ENCODE peak calls at places on chromosomes 6 and 20, in five cellular contexts. N is body of pancreas, U is right lobe of liver, T is heart right ventricle, D is upper lobe of right lung. R is an unnamed sample. For H3K36me3, the result is how much of the 10 kb centered on the place peaks cover.

GRCh38 chr6:49506569-49507111 is 6.9 kb downstream of the GLYATL3 start:
- DNase-seq in N (peak), U (no peak), T (no peak), D (no peak), R (no peak)

GRCh38 chr6:161242779-161243693 is 30.8 kb downstream of the AGPAT4 start:
- DNase-seq in N (no peak), U (no peak), T (no peak), D (peak), R (no peak)

GRCh38 chr20:46228671-46229070 is 79.6 kb downstream of the CDH22 start:
- DNase-seq in N (no peak), U (no peak), T (no peak), D (no peak), R (no peak)

GRCh38 chr6:34391023-34391485 is 1.4 kb downstream of the NUDT3 start:
- DNase-seq in N (peak), U (peak), T (peak), D (no peak), R (no peak)

GRCh38 chr20:51373713-51374481 is 168.6 kb downstream of the NFATC2 start:
- DNase-seq in N (peak), U (no peak), T (peak), D (peak), R (no peak)

GRCh38 chr6:37354526-37355384 is 972 bp downstream of the RNF8 start:
- DNase-seq in N (peak), U (peak), T (no peak), D (peak), R (peak)

GRCh38 chr6:97133071-97133470 is 149.9 kb downstream of the MMS22L start:
- DNase-seq in N (no peak), U (no peak), T (no peak), D (no peak), R (no peak)

GRCh38 chr20:9262653-9263194 is 193.8 kb downstream of the PLCB4 start:
- DNase-seq in N (no peak), U (no peak), T (no peak), D (no peak), R (no peak)

GRCh38 chr20:3993109-3993508 is 22.2 kb downstream of the RNF24 start:
- DNase-seq in N (no peak), U (no peak), T (no peak), D (no peak), R (no peak)

GRCh38 chr6:1536526-1537429 is 72.9 kb upstream of the FOXC1 start:
- DNase-seq in N (no peak), U (no peak), T (no peak), D (no peak), R (no peak)

GRCh38 chr6:73579851-73580246 is 59.0 kb upstream of the EEF1A1 start:
- DNase-seq in N (peak), U (no peak), T (peak), D (no peak), R (no peak)

GRCh38 chr6:34696189-34696738 is 303 bp downstream of the ILRUN start:
- DNase-seq in N (peak), U (no peak), T (no peak), D (peak), R (no peak)

GRCh38 chr20:44360221-44360620 is 4.7 kb downstream of the HNF4A start:
- DNase-seq in N (no peak), U (no peak), T (no peak), D (no peak), R (no peak)

GRCh38 chr6:93581371-93581770 is 162.0 kb upstream of the EPHA7 start:
- DNase-seq in N (no peak), U (no peak), T (no peak), D (no peak), R (no peak)

GRCh38 chr6:47446974-47447373 is 30.6 kb upstream of the CD2AP start:
- DNase-seq in N (no peak), U (no peak), T (no peak), D (no peak), R (no peak)

GRCh38 chr20:19371112-19371511 is 158.7 kb downstream of the SLC24A3 start:
- DNase-seq in N (no peak), U (no peak), T (no peak), D (no peak), R (no peak)

GRCh38 chr20:4225778-4226177 is 210.4 kb upstream of the RNF24 start:
- DNase-seq in N (peak), U (no peak), T (peak), D (no peak), R (no peak)

GRCh38 chr6:5191722-5192121 is 69.0 kb downstream of the LYRM4 start:
- DNase-seq in N (no peak), U (no peak), T (no peak), D (no peak), R (no peak)

GRCh38 chr6:21731411-21732031 is 138.0 kb downstream of the SOX4 start:
- DNase-seq in N (peak), U (no peak), T (no peak), D (no peak), R (no peak)

GRCh38 chr20:63288581-63289251 is 4.3 kb upstream of the COL20A1 start:
- DNase-seq in N (peak), U (no peak), T (no peak), D (no peak), R (no peak)

GRCh38 chr20:8974009-8974708 is 94.7 kb upstream of the PLCB4 start:
- DNase-seq in N (no peak), U (no peak), T (no peak), D (no peak), R (no peak)

GRCh38 chr6:15427360-15428070 is 181.6 kb downstream of the JARID2 start:
- DNase-seq in N (peak), U (no peak), T (peak), D (no peak), R (no peak)

GRCh38 chr6:11848852-11849731 is 70.5 kb upstream of the ADTRP start:
- DNase-seq in N (peak), U (no peak), T (no peak), D (no peak), R (no peak)

GRCh38 chr20:4613718-4614620 is 107.7 kb upstream of the PRND start:
- DNase-seq in N (peak), U (no peak), T (peak), D (no peak), R (peak)

GRCh38 chr6:167470101-167470835 is 145.4 kb downstream of the TTLL2 start:
- DNase-seq in N (no peak), U (no peak), T (no peak), D (no peak), R (no peak)

GRCh38 chr20:32792316-32792715 is 27.4 kb upstream of the MAPRE1 start:
- DNase-seq in N (peak), U (no peak), T (no peak), D (no peak), R (peak)

GRCh38 chr6:26184492-26184891 is 97.3 kb downstream of the HFE start:
- DNase-seq in N (no peak), U (no peak), T (no peak), D (no peak), R (no peak)

GRCh38 chr6:31597006-31597405 is 4.2 kb upstream of the NCR3 start:
- DNase-seq in N (no peak), U (no peak), T (no peak), D (no peak), R (no peak)

GRCh38 chr6:137370871-137371633 is 123.1 kb downstream of the OLIG3 start:
- DNase-seq in N (no peak), U (no peak), T (no peak), D (no peak), R (peak)

GRCh38 chr6:110180228-110181008 is at the start of gene CDC40:
- DNase-seq in N (peak), U (peak), T (peak), D (peak), R (no peak)

GRCh38 chr20:40493551-40493950 is 195.5 kb downstream of the MAFB start:
- DNase-seq in N (peak), U (no peak), T (no peak), D (no peak), R (no peak)

GRCh38 chr20:50726955-50727791 is 4.2 kb upstream of the PARD6B start:
- DNase-seq in N (no peak), U (no peak), T (no peak), D (no peak), R (no peak)

GRCh38 chr20:58584881-58585752 is 66.0 kb upstream of the STX16 start:
- DNase-seq in N (no peak), U (no peak), T (no peak), D (no peak), R (no peak)

GRCh38 chr6:16437984-16438383 is 199.6 kb downstream of the GMPR start:
- DNase-seq in N (no peak), U (no peak), T (no peak), D (no peak), R (no peak)

GRCh38 chr6:107823047-107823557 is 1.0 kb downstream of the SCML4 start:
- DNase-seq in N (no peak), U (no peak), T (no peak), D (no peak), R (peak)

GRCh38 chr20:34368547-34368946 is 5.5 kb downstream of the ITCH start:
- DNase-seq in N (no peak), U (no peak), T (no peak), D (no peak), R (no peak)

GRCh38 chr20:34365765-34366213 is 2.7 kb downstream of the ITCH start:
- DNase-seq in N (peak), U (no peak), T (no peak), D (no peak), R (peak)

GRCh38 chr20:34369265-34369664 is 6.2 kb downstream of the ITCH start:
- DNase-seq in N (no peak), U (no peak), T (no peak), D (no peak), R (no peak)

GRCh38 chr20:34370062-34370461 is 7.0 kb downstream of the ITCH start:
- DNase-seq in N (no peak), U (no peak), T (no peak), D (no peak), R (no peak)

GRCh38 chr20:34367155-34367554 is 4.1 kb downstream of the ITCH start:
- DNase-seq in N (no peak), U (no peak), T (no peak), D (no peak), R (no peak)
- H3K4me3 ChIP-seq in N (no peak), U (no peak), T (no peak), D (no peak), R (no peak)

GRCh38 chr6:160027931-160028330 is 59.0 kb downstream of the IGF2R start:
- DNase-seq in N (no peak), U (no peak), T (no peak), D (no peak), R (no peak)

GRCh38 chr6:160027076-160027475 is 58.2 kb downstream of the IGF2R start:
- DNase-seq in N (no peak), U (no peak), T (no peak), D (no peak), R (no peak)

GRCh38 chr6:160029525-160029924 is 60.6 kb downstream of the IGF2R start:
- DNase-seq in N (no peak), U (no peak), T (no peak), D (no peak), R (no peak)

GRCh38 chr6:160030103-160030502 is 61.2 kb downstream of the IGF2R start:
- DNase-seq in N (peak), U (peak), T (peak), D (peak), R (no peak)

DNA sequence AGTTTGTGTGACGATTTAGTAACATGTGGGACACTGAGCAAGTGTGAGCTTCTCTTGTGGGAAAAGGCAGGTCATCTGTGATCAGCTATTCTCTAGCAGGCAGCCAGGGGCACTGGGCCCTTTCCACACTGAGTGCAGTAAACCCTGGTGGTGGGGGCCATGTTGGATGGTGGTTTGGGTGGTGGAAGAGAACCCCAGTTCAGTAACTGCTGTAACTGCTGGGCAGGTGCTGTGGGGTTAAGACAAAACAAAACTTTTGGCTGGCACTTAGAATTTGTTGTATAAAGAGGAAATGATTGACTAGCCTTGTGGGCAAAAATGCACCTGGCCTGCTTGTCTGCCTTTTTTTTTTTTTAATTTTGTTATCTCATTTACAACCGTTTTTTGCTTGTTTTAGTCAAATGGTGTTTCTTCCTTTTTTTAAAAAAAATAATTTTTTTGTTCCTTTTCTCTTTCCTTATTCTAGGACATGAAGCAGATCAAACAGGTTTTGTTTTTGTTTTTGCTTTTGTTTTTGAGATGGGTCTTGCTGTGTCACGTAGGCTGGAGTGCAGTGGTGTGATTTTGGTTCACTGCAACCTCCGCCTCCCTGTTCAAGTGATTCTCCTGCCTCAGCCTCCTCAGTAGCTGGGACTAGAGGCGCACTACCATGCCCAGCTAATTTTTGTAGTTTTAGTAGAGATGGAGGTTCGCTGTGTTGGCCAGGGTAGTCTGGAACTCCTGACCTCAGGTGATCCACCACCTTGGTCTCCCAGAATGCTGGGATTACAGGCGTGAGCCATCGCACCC is 59.8 kb downstream of the IGF2R start:
- DNase-seq in N (peak), U (no peak), T (no peak), D (no peak), R (no peak)
- H3K36me3 ChIP-seq in N (under half), U (under half), T (under half), D (half or more), R (under half)

GRCh38 chr6:131628726-131629125 is 684 bp upstream of the MED23 start:
- DNase-seq in N (no peak), U (no peak), T (no peak), D (no peak), R (no peak)
- H3K4me3 ChIP-seq in N (no peak), U (no peak), T (peak), D (peak), R (no peak)

DNA sequence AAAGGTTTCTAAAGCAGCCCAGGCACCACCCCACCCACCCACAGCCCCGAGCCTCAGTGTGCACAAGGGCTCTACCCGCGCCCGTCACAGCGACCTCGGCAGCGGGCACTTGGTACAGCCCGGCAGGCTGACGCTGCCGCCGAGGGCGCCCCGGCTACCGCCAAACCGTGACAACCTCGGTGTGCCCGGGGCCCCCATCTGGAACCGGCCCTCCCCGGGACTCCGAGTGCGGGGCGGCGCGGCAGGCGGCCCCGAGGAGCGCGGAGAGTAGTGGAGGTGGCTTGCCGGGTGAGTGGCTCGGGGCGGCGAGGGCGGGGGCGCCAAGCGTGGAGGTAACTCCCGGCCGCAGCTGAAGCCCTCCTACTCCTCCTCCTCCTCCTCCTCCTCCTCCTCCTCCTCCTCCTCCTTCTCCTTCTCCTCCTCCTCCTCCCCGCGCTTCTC is at the start of gene ISM1:
- DNase-seq in N (peak), U (peak), T (no peak), D (peak), R (peak)
- H3K36me3 ChIP-seq in N (under half), U (under half), T (under half), D (under half), R (under half)

DNA sequence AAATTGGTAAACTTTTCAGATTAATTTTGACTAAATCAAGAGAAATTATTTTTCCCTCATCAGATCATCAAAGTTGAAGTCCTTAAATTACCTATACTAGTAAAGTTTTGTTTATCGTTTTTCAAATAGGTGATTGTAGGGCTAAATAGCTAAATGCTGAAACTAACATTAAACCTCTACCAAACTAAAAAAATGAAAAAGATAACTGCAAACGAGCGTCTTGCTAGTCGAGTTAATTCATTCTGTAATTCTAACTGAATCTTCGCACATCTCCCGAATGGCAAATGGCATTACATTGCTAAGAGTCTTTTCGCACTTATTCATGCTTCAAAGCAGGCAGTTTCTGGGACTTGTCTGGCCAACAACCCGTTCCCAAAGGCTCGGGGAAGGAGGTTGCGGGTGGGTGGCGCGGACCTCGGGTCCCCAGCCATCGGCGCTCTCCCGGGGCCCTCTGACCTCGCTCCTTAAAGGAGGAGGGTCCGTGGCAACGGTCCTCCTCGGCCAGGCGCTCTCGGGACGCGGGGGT is 43.8 kb downstream of the POPDC3 start:
- DNase-seq in N (no peak), U (no peak), T (no peak), D (no peak), R (no peak)
- H3K4me3 ChIP-seq in N (peak), U (peak), T (peak), D (peak), R (no peak)

DNA sequence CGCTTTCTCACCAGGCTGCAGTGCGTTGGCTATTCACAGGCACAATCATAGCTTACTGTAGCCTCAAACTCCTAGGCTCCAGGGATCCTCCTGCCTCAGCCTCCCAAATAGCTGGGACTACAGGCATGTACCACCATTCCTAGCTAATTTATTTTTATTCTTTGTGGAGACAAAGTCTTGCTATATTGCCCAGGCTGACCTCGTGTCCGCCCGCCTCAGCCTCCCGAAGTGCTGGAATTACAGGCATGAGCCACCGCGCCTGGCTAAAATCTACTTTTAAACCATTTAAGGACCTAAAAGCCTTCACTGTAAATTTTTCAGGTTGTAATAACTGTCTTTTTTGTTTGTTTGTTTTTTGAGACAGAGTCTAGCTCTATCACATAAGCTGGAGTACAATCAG is 15.2 kb downstream of the SAMHD1 start:
- DNase-seq in N (no peak), U (no peak), T (no peak), D (peak), R (no peak)
- H3K36me3 ChIP-seq in N (under half), U (under half), T (under half), D (half or more), R (under half)

DNA sequence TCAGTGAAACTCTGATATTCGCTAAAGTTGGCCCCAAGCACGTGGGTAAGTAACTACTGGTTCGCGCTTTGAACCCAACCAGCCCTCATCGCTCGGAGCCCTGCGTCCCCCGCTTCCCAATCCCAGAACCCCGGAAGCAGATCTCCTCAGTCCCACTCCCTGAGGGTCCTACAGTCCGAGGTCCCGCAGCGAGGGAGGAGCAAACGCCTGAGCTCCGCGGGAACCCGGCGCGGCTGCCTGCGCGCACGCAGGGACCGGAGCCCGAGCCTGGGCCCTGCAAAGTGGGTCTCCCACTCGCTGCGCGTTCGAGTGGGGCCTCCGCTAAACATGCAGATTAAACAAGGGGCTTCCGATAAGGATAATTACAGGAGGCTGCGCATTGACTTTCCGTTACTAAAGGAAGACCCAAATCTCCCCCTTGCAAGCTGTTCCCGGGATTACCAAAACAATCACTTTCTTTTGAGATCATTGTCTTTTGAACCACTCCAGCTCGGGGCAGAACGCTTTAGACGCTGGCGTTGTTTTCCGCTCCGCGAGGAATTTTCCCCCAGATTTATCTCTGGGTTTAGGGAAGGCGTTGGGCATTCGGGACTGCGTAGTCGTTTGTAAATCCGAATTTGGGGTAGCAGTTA is 1.3 kb upstream of the VSX1 start:
- DNase-seq in N (no peak), U (no peak), T (no peak), D (no peak), R (no peak)
- H3K4me3 ChIP-seq in N (no peak), U (no peak), T (no peak), D (no peak), R (no peak)

GRCh38 chr20:56393133-56393472 is 658 bp downstream of the CSTF1 start:
- DNase-seq in N (no peak), U (no peak), T (no peak), D (no peak), R (no peak)
- H3K36me3 ChIP-seq in N (under half), U (under half), T (under half), D (under half), R (under half)

R was measured in GM06990.